ENCODE peak calls at places on chromosomes 1 and 21, in seven cellular contexts. P is stimulated activated effector memory CD8-positive, alpha-beta T cell treated with anti-CD3 and anti-CD28 coated beads, Interleukin-12 subunit alpha, Interleukin-12 subunit beta, amount 100 ng/mL, for 72 hours; K is C1 segment of cervical spinal cord; N is A172; U is sciatic nerve; H is ACHN; R is activated T-cell treated with anti-CD3 and anti-CD28 coated beads for 1 hour. X is an unnamed sample.

GRCh38 chr1:38128511-38128910 is 81.9 kb upstream of the POU3F1 start:
- DNase-seq in R (no peak), P (no peak), N (no peak), K (no peak), U (no peak), H (no peak), X (no peak)

GRCh38 chr1:221309711-221310110 is 430.5 kb downstream of the HLX start:
- DNase-seq in P (no peak), K (no peak), H (no peak), U (no peak), N (no peak), R (no peak), X (no peak)

GRCh38 chr1:207088731-207089626 is at the start of gene C4BPB:
- DNase-seq in H (no peak), U (no peak), R (no peak), P (no peak), K (no peak), N (peak), X (no peak)

GRCh38 chr21:33022828-33023573 is 2.7 kb upstream of the OLIG2 start:
- DNase-seq in P (no peak), K (no peak), H (no peak), U (no peak), N (no peak), R (no peak), X (no peak)

GRCh38 chr1:53957231-53957818 is 11.2 kb downstream of the LRRC42 start:
- DNase-seq in N (peak), H (peak), P (no peak), U (no peak), K (no peak), R (no peak), X (no peak)

GRCh38 chr1:154881820-154882535 is 11.9 kb upstream of the KCNN3 start:
- DNase-seq in P (no peak), U (peak), R (no peak), K (no peak), H (peak), N (peak), X (no peak)

GRCh38 chr1:178093958-178094751 is at the start of gene RASAL2:
- DNase-seq in H (peak), R (no peak), K (peak), N (peak), U (peak), P (no peak), X (peak)

GRCh38 chr21:15472108-15472507 is 257.7 kb upstream of the USP25 start:
- DNase-seq in N (no peak), U (no peak), K (no peak), R (no peak), P (no peak), H (no peak), X (no peak)

GRCh38 chr1:178254433-178254832 is 160.5 kb downstream of the RASAL2 start:
- DNase-seq in P (no peak), U (no peak), H (no peak), R (no peak), K (no peak), N (no peak), X (no peak)

GRCh38 chr1:25664357-25664796 is 47.8 kb downstream of the MAN1C1 start:
- DNase-seq in P (no peak), H (no peak), K (no peak), U (peak), R (no peak), N (no peak), X (no peak)

GRCh38 chr1:93588206-93588605 is 93.4 kb downstream of the BCAR3 start:
- DNase-seq in N (no peak), H (no peak), P (no peak), U (no peak), R (no peak), K (no peak), X (no peak)

GRCh38 chr21:32888971-32889370 is 117.4 kb upstream of the PAXBP1 start:
- DNase-seq in K (no peak), H (no peak), P (no peak), U (no peak), N (no peak), R (no peak), X (no peak)

GRCh38 chr1:202959276-202959620 is 1.1 kb upstream of the ADIPOR1 start:
- DNase-seq in P (no peak), R (no peak), N (peak), H (peak), K (no peak), U (no peak), X (peak)

GRCh38 chr1:43605761-43606160 is 44.2 kb upstream of the KDM4A start:
- DNase-seq in U (no peak), K (no peak), N (no peak), H (no peak), P (no peak), R (no peak), X (no peak)

GRCh38 chr21:33479679-33480480 is at the start of gene TMEM50B:
- DNase-seq in U (peak), N (peak), R (peak), H (peak), K (peak), P (peak), X (peak)

X was measured in HEK293T.